ENCODE peak calls at places on chromosomes 6 and 20, in six cellular contexts. Y is pancreas, G is NT2/D1, W is lower lobe of right lung, E is PC-3, B is neuronal stem cell. P is an unnamed sample. For H3K4me1 and H3K36me3, the result is how much of the 10 kb centered on the place peaks cover.

GRCh38 chr20:59520814-59521213 is 83.5 kb upstream of the PHACTR3 start:
- DNase-seq in W (no peak), G (no peak), Y (no peak), E (no peak), B (no peak), P (no peak)

GRCh38 chr6:79964607-79965081 is 17.3 kb upstream of the ELOVL4 start:
- DNase-seq in G (no peak), E (no peak), Y (no peak), W (no peak), B (no peak), P (no peak)

GRCh38 chr6:83160167-83160566 is 32.9 kb downstream of the PGM3 start:
- DNase-seq in B (no peak), W (no peak), G (no peak), E (no peak), Y (no peak), P (no peak)

GRCh38 chr6:139871844-139872510 is 497.5 kb upstream of the CITED2 start:
- DNase-seq in B (no peak), E (no peak), G (no peak), Y (no peak), W (no peak), P (no peak)

GRCh38 chr6:43942616-43943015 is 172.6 kb downstream of the VEGFA start:
- DNase-seq in E (no peak), B (no peak), Y (no peak), G (no peak), W (no peak), P (no peak)

GRCh38 chr6:20200761-20201160 is 11.5 kb downstream of the MBOAT1 start:
- DNase-seq in B (no peak), Y (peak), W (no peak), E (no peak), G (no peak), P (no peak)

GRCh38 chr6:148223424-148223842 is 119.2 kb upstream of the SASH1 start:
- DNase-seq in B (no peak), E (peak), Y (no peak), G (no peak), W (no peak), P (no peak)

GRCh38 chr20:45993197-45993951 is 15.3 kb upstream of the MMP9 start:
- DNase-seq in G (no peak), B (no peak), E (peak), W (peak), Y (no peak), P (no peak)

GRCh38 chr6:137237413-137238170 is 18.4 kb upstream of the IFNGR1 start:
- DNase-seq in G (peak), B (no peak), E (peak), Y (no peak), W (no peak), P (no peak)

GRCh38 chr6:68237205-68237604 is 397.9 kb upstream of the ADGRB3 start:
- DNase-seq in Y (no peak), B (no peak), E (no peak), W (no peak), G (no peak), P (no peak)

GRCh38 chr6:42720739-42721138 is 1.7 kb downstream of the PRPH2 start:
- DNase-seq in E (peak), Y (no peak), B (no peak), G (no peak), W (no peak), P (no peak)

GRCh38 chr6:10514049-10514780 is 6.9 kb upstream of the GCNT2 start:
- DNase-seq in B (no peak), W (no peak), E (no peak), Y (no peak), G (no peak), P (no peak)

GRCh38 chr20:24665741-24666191 is 196.3 kb downstream of the SYNDIG1 start:
- DNase-seq in B (no peak), Y (no peak), E (no peak), G (no peak), W (no peak), P (no peak)

GRCh38 chr6:16723833-16724232 is 37.4 kb downstream of the ATXN1 start:
- DNase-seq in G (peak), W (no peak), Y (no peak), B (no peak), E (peak), P (no peak)

GRCh38 chr6:155130161-155130853 is 133.5 kb upstream of the CLDN20 start:
- DNase-seq in G (no peak), Y (no peak), W (no peak), B (no peak), E (peak), P (no peak)

GRCh38 chr6:163626073-163626867 is 211.8 kb downstream of the QKI start:
- DNase-seq in G (no peak), Y (no peak), E (no peak), B (no peak), W (no peak), P (no peak)

GRCh38 chr6:53615633-53616449 is 49.7 kb downstream of the KLHL31 start:
- DNase-seq in W (no peak), B (no peak), G (no peak), E (peak), Y (no peak), P (no peak)

GRCh38 chr20:50141811-50142561 is 11.5 kb downstream of the PEDS1 start:
- DNase-seq in W (no peak), B (no peak), G (no peak), E (no peak), Y (no peak), P (no peak)
- H3K4me1 ChIP-seq in W (half or more), B (under half), G (under half), E (under half), Y (under half), P (under half)

GRCh38 chr6:125904871-125905270 is 51.7 kb upstream of the HINT3 start:
- DNase-seq in E (peak), W (no peak), Y (no peak), G (no peak), B (no peak), P (no peak)

GRCh38 chr6:125899726-125900182 is 56.8 kb upstream of the HINT3 start:
- DNase-seq in B (no peak), E (no peak), W (no peak), G (no peak), Y (no peak), P (no peak)
- H3K4me3 ChIP-seq in B (no peak), E (no peak), W (no peak), G (no peak), Y (no peak), P (no peak)

GRCh38 chr20:872855-873520 is 39.5 kb downstream of the FAM110A start:
- DNase-seq in W (no peak), G (no peak), E (no peak), B (no peak), Y (no peak), P (no peak)
- H3K36me3 ChIP-seq in W (under half), G (under half), E (under half), B (under half), Y (under half), P (under half)

DNA sequence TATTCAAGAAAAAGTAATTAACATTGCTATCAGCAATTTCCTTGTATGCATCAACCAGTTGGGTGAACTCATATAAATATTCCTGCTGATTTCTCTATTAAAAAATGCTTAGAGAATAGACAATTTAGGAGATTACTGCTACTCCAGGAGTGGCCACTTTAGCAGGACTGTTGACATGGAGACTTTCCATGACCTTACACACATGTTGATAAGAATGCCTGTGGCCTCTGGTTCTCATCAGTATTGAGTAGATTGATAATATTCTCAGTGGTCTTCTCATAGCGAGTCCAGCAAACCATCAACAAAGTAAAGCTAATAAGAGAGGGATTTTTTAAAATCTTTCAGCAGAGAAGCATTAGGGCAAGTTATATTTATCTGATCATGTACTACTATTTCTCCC is 208.4 kb upstream of the MARCKS start:
- DNase-seq in W (no peak), Y (no peak), E (no peak), G (no peak), B (no peak), P (no peak)
- H3K4me1 ChIP-seq in W (under half), Y (half or more), E (under half), G (under half), B (under half), P (under half)

GRCh38 chr6:166903500-166903899 is 52.9 kb downstream of the RNASET2 start:
- DNase-seq in W (no peak), Y (no peak), E (no peak), B (no peak), G (no peak), P (no peak)

GRCh38 chr6:166905505-166906134 is 50.7 kb downstream of the RNASET2 start:
- DNase-seq in B (no peak), E (no peak), G (no peak), W (no peak), Y (no peak), P (no peak)

GRCh38 chr6:166904101-166904746 is 52.1 kb downstream of the RNASET2 start:
- DNase-seq in B (peak), G (no peak), E (peak), W (no peak), Y (no peak), P (peak)

GRCh38 chr6:166906376-166907044 is 49.8 kb downstream of the RNASET2 start:
- DNase-seq in E (no peak), G (no peak), W (no peak), B (no peak), Y (no peak), P (no peak)

DNA sequence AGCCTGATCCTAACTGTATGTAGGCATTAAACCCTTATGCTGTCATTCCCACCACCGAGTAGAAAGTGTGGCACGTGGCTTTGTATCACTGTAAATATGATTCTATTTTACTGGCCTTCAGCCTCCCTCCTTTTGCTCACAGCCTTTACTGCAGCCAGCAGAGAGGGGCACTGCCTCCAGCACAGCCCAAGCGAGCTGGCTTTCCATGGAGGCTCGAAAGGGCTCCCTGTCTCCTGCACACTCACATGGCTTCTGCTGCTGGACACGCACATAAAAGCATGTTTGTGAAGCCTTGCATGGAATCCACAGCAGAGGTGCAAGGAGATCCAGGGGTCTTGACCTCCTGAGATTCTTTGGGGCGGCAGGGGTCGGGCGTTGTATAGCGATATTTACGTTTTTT is 51.3 kb downstream of the RNASET2 start:
- DNase-seq in B (no peak), Y (no peak), W (no peak), E (no peak), G (no peak), P (no peak)
- H3K4me3 ChIP-seq in B (no peak), Y (no peak), W (no peak), E (no peak), G (no peak), P (no peak)

GRCh38 chr6:157312733-157313132 is 10.6 kb downstream of the TMEM242 start:
- DNase-seq in G (no peak), E (no peak), B (peak), W (no peak), Y (no peak), P (no peak)
- H3K36me3 ChIP-seq in G (half or more), E (under half), B (half or more), W (under half), Y (under half), P (under half)

DNA sequence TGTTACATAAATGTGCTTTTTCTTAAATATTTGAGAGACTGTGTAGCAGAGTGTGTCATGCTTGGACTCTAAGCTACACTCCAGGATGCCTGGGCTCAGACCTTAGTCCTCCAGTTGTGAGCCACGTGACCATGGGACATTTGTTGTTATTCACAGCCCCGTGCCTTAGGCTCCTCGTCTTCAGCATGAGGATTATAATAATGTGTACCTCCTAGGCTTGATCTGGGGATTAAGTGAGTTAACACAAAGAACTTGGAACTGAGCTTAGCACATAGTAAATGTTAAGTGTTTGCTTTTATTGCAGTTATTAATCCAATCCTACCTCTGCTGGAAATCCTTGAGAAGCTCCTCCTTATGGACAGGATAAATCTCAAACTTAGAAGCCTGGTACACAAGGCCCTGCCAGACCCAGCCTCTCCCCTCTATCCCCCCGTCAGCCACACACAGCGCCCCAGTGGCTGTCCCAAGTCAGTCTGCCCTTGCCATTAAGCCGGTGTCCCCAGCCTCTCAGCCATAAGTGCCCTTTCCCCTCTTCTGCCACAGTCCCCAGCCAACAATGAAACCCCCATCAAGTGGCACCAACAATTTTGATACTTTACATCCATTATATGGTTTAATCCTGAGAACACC is 177.5 kb downstream of the TMEM242 start:
- DNase-seq in W (no peak), G (no peak), E (no peak), B (no peak), Y (no peak), P (no peak)
- H3K4me1 ChIP-seq in W (under half), G (under half), E (under half), B (under half), Y (under half), P (under half)